ENCODE peak calls at places on chromosomes 11 and 22, in seven cellular contexts. U, F, T, N, D, M and O are unnamed samples.

GRCh38 chr11:118572914-118573550 is 823 bp downstream of the ARCN1 start:
- DNase-seq in U (peak; percentile 75), N (no peak), M (peak; percentile 48), T (peak; percentile 62), D (no peak), F (peak; percentile 11), O (peak; percentile 69)

GRCh38 chr22:49925525-49926128 is 7.2 kb downstream of the CRELD2 start:
- DNase-seq in U (no peak), D (no peak), T (no peak), M (no peak), N (no peak), F (no peak), O (no peak)

GRCh38 chr22:19855504-19856409 is 1.1 kb upstream of the GNB1L start:
- DNase-seq in M (peak; percentile 53), N (peak; percentile 58), U (peak; percentile 35), T (peak; percentile 41), D (no peak), F (no peak), O (peak; percentile 46)

GRCh38 chr11:44016129-44016528 is 31.7 kb upstream of the ACCSL start:
- DNase-seq in F (no peak), D (no peak), M (no peak), N (peak; percentile 22), U (peak; percentile 67), T (no peak), O (peak; percentile 89)

GRCh38 chr22:37221424-37222336 is 9.4 kb upstream of the SSTR3 start:
- DNase-seq in F (no peak), M (no peak), N (no peak), D (no peak), T (no peak), U (no peak), O (no peak)

GRCh38 chr11:102798012-102798746 is at the start of gene MMP1:
- DNase-seq in T (no peak), N (no peak), U (peak; percentile 90), M (no peak), D (no peak), F (no peak), O (peak; percentile 89)

GRCh38 chr11:128039140-128040021 is 548.0 kb downstream of the ETS1 start:
- DNase-seq in F (no peak), D (no peak), N (no peak), U (peak; percentile 82), M (no peak), T (peak; percentile 34), O (peak; percentile 52)

GRCh38 chr11:61004037-61004641 is 32.7 kb downstream of the CD6 start:
- DNase-seq in U (peak; percentile 13), T (no peak), D (no peak), F (no peak), M (no peak), N (no peak), O (no peak)

GRCh38 chr11:12235945-12236743 is 125.8 kb downstream of the MICAL2 start:
- DNase-seq in U (peak; percentile 72), N (no peak), D (no peak), F (peak; percentile 39), T (peak; percentile 84), M (peak; percentile 74), O (peak; percentile 78)

GRCh38 chr22:27405672-27406388 is 395.7 kb downstream of the MN1 start:
- DNase-seq in U (peak; percentile 45), D (peak; percentile 25), N (peak; percentile 79), M (peak; percentile 67), F (peak; percentile 47), T (peak; percentile 70), O (peak; percentile 43)

GRCh38 chr11:23932485-23932898 is 564.4 kb upstream of the LUZP2 start:
- DNase-seq in F (no peak), T (peak; percentile 18), U (peak; percentile 70), M (peak; percentile 53), D (no peak), N (no peak), O (peak; percentile 54)
- H2BK5ac ChIP-seq in F (no peak overlapping the region), T (no peak overlapping the region), U (peak overlapping the region; percentile 43), M (no peak overlapping the region), D (no peak overlapping the region), N (no peak overlapping the region), O (no peak overlapping the region)

GRCh38 chr11:16610738-16611388 is 127.6 kb upstream of the C11orf58 start:
- DNase-seq in M (peak; percentile 39), D (no peak), U (no peak), N (peak; percentile 67), T (no peak), F (no peak), O (no peak)
- H2BK5ac ChIP-seq in M (no peak overlapping the region), D (no peak overlapping the region), U (no peak overlapping the region), N (no peak overlapping the region), T (no peak overlapping the region), F (no peak overlapping the region), O (no peak overlapping the region)

GRCh38 chr11:4851033-4851432 is 2.0 kb upstream of the OR51S1 start:
- DNase-seq in D (no peak), F (no peak), T (no peak), M (peak; percentile 60), N (no peak), U (peak; percentile 47), O (no peak)
- H2BK5ac ChIP-seq in D (no peak overlapping the region), F (no peak overlapping the region), T (no peak overlapping the region), M (no peak overlapping the region), N (no peak overlapping the region), U (no peak overlapping the region), O (no peak overlapping the region)

GRCh38 chr22:39894554-39895092 is 1.1 kb upstream of the ENTHD1 start:
- DNase-seq in F (no peak), U (no peak), M (no peak), T (no peak), N (no peak), D (no peak), O (no peak)
- H2BK5ac ChIP-seq in F (no peak overlapping the region), U (no peak overlapping the region), M (no peak overlapping the region), T (no peak overlapping the region), N (no peak overlapping the region), D (no peak overlapping the region), O (no peak overlapping the region)

GRCh38 chr11:5621580-5621979 is 3.2 kb upstream of the TRIM34 start:
- DNase-seq in F (no peak), N (no peak), M (peak; percentile 49), D (no peak), T (no peak), U (no peak), O (no peak)
- H2BK5ac ChIP-seq in F (no peak overlapping the region), N (no peak overlapping the region), M (no peak overlapping the region), D (no peak overlapping the region), T (peak overlapping the region; percentile 52), U (peak overlapping the region; percentile 97), O (no peak overlapping the region)

GRCh38 chr11:84800755-84801346 is 826.3 kb downstream of the DLG2 start:
- DNase-seq in M (peak; percentile 45), U (peak; percentile 36), D (no peak), N (no peak), F (peak; percentile 17), T (peak; percentile 26), O (peak; percentile 23)

GRCh38 chr11:84806354-84806753 is 820.8 kb downstream of the DLG2 start:
- DNase-seq in N (no peak), U (no peak), M (no peak), F (no peak), T (no peak), D (no peak), O (no peak)

GRCh38 chr11:84804026-84804425 is 823.1 kb downstream of the DLG2 start:
- DNase-seq in N (no peak), U (no peak), F (no peak), D (no peak), M (no peak), T (no peak), O (no peak)
- H2BK5ac ChIP-seq in N (no peak overlapping the region), U (no peak overlapping the region), F (no peak overlapping the region), D (no peak overlapping the region), M (no peak overlapping the region), T (no peak overlapping the region), O (no peak overlapping the region)

GRCh38 chr11:113603277-113604059 is 102.6 kb downstream of the TMPRSS5 start:
- DNase-seq in T (no peak), D (no peak), U (no peak), N (no peak), F (no peak), M (no peak), O (no peak)
- H2BK5ac ChIP-seq in T (no peak overlapping the region), D (no peak overlapping the region), U (no peak overlapping the region), N (no peak overlapping the region), F (no peak overlapping the region), M (no peak overlapping the region), O (no peak overlapping the region)

GRCh38 chr11:94597896-94598295 is 30.7 kb downstream of the PIWIL4 start:
- DNase-seq in M (no peak), F (no peak), N (no peak), D (no peak), U (peak; percentile 17), T (no peak), O (peak; percentile 14)
- H2BK5ac ChIP-seq in M (no peak overlapping the region), F (no peak overlapping the region), N (no peak overlapping the region), D (no peak overlapping the region), U (no peak overlapping the region), T (no peak overlapping the region), O (no peak overlapping the region)

DNA sequence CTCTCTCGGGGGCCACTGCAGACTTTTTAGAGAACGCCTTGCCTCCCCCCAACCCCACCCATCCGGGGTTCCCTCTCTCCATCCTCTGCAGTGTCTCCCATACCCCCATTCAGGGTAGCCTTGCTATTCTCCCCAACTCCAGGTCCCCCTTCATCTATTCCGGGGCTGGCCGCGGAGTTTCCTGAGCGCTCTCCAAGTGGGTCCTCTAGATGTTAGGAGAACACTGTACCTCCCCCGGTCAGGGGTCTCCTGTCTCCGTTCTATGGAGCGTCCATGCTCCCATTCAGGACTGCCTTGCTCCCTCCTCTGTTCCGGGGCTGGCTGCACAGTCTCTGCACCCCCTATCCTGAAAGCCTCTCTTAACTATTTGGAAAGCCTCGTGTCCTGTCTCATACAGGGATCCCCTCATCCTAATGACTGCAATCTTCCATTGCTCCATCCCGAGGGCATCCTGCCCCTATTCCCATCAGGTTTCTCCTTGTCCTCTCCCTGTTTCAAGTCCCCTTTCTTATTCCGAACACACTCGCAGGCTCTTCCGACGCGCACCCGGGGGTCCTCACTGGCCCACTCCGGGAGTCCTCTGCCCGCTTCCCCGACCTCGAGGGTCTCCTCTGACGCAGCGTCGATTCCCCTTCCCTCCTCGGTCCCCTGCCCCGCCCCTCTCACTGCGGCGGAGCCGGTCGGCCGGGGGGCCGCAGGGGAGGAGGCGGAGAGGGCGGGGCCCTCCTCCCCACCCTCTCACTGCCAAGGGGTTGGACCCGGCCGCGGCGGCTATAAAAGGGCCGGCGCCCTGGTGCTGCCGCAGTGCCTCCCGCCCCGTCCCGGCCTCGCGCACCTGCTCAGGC is at the start of gene NEFH:
- DNase-seq in F (no peak), U (no peak), T (no peak), N (peak; percentile 47), M (no peak), D (no peak), O (no peak)
- H2BK5ac ChIP-seq in F (no peak within 1 kb of the TSS), U (no peak within 1 kb of the TSS), T (no peak within 1 kb of the TSS), N (no peak within 1 kb of the TSS), M (no peak within 1 kb of the TSS), D (no peak within 1 kb of the TSS), O (no peak within 1 kb of the TSS)